ENCODE peak calls at places on chromosomes 5 and 9, in nine cellular contexts. X, H, L, W, D, E, I, K and R are unnamed samples.

GRCh38 chr9:35516481-35516880 is 26.6 kb downstream of the RUSC2 start:
- DNase-seq in L (peak; percentile 87), H (no peak), E (no peak), D (peak; percentile 22), I (no peak), W (peak; percentile 29), K (peak; percentile 72), X (no peak), R (peak; percentile 81)

GRCh38 chr9:14321517-14322125 is 7.7 kb upstream of the NFIB start:
- DNase-seq in W (no peak), I (no peak), E (peak; percentile 44), X (no peak), K (no peak), L (peak; percentile 55), H (peak; percentile 76), D (peak; percentile 36), R (no peak)

GRCh38 chr9:129459550-129460322 is 161.2 kb downstream of the C9orf50 start:
- DNase-seq in W (no peak), H (no peak), D (no peak), X (no peak), I (no peak), L (peak; percentile 35), K (no peak), E (peak; percentile 14), R (no peak)

GRCh38 chr5:107874810-107875209 is 204.1 kb upstream of the EFNA5 start:
- DNase-seq in D (no peak), K (no peak), I (peak; percentile 7), X (no peak), W (no peak), L (peak; percentile 61), H (no peak), E (no peak), R (peak; percentile 54)

GRCh38 chr5:18972244-18972643 is 1015.8 kb downstream of the CDH18 start:
- DNase-seq in D (no peak), X (no peak), E (no peak), L (no peak), H (no peak), I (no peak), K (no peak), W (no peak), R (no peak)

GRCh38 chr5:146721073-146721830 is 157.3 kb downstream of the PPP2R2B start:
- DNase-seq in I (no peak), W (no peak), K (no peak), D (no peak), L (no peak), H (no peak), X (no peak), E (no peak), R (no peak)

GRCh38 chr9:27393054-27393846 is 96.3 kb upstream of the EQTN start:
- DNase-seq in L (no peak), W (no peak), E (no peak), K (no peak), X (no peak), D (no peak), H (peak; percentile 58), I (no peak), R (no peak)

GRCh38 chr5:14497276-14497675 is 84.3 kb upstream of the OTULINL start:
- DNase-seq in K (no peak), L (no peak), X (no peak), I (no peak), E (no peak), W (no peak), H (no peak), D (no peak), R (no peak)

GRCh38 chr5:179912386-179912785 is 4.7 kb upstream of the TBC1D9B start:
- DNase-seq in W (no peak), H (no peak), L (no peak), D (no peak), X (no peak), K (no peak), E (no peak), I (no peak), R (no peak)

GRCh38 chr5:179915406-179915935 is 7.8 kb upstream of the TBC1D9B start:
- DNase-seq in I (no peak), D (no peak), L (no peak), K (no peak), X (no peak), E (no peak), W (no peak), H (no peak), R (no peak)

GRCh38 chr5:179912951-179913350 is 5.3 kb upstream of the TBC1D9B start:
- DNase-seq in X (no peak), K (no peak), I (no peak), L (no peak), E (no peak), H (no peak), W (no peak), D (no peak), R (no peak)

GRCh38 chr5:179913461-179913860 is 5.8 kb upstream of the TBC1D9B start:
- DNase-seq in D (no peak), H (no peak), L (no peak), I (no peak), W (no peak), E (no peak), K (no peak), X (no peak), R (no peak)

DNA sequence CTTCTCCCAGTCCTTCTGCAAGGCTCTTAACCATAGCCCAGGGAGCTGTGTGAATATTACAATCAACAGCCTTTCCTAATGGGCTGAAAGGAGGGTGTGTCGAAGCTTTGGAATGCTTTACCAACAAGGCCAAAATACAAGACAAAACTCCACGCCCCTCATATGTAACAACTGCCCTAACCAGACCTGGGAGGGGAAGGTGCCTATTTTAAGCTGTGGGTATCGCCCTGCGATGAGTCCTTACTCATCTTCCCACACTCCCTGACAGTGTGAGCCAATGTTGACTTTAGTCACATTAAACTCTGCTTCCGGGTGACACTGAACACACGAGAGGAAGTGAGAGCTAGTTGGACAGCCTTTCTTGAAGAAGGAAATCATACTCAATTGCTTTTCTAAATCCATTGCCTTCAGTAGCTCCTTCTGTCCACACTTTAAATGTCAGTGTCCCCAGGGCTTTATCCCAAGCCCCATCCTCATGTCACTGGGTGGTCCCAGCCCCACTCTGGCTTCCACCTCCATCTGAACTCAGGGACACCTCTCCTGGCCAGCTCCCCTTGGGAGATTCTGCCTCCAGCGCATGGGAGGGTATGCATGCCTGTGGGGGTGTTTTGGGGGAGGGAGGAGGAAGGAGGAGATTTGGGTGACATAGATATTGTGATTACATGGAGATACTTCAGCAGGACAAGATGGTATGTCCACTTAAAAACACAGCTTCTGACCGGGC is 6.5 kb upstream of the TBC1D9B start:
- DNase-seq in H (no peak), W (no peak), X (no peak), L (peak; percentile 81), I (no peak), D (peak; percentile 14), K (peak; percentile 98), E (peak; percentile 44), R (peak; percentile 91)
- H2AFZ ChIP-seq in H (peak overlapping the region; percentile 55), W (no peak overlapping the region), X (peak overlapping the region; percentile 14), L (peak overlapping the region; percentile 89), I (peak overlapping the region; percentile 17), D (no peak overlapping the region), K (peak overlapping the region; percentile 87), E (peak overlapping the region; percentile 33), R (peak overlapping the region; percentile 80)

DNA sequence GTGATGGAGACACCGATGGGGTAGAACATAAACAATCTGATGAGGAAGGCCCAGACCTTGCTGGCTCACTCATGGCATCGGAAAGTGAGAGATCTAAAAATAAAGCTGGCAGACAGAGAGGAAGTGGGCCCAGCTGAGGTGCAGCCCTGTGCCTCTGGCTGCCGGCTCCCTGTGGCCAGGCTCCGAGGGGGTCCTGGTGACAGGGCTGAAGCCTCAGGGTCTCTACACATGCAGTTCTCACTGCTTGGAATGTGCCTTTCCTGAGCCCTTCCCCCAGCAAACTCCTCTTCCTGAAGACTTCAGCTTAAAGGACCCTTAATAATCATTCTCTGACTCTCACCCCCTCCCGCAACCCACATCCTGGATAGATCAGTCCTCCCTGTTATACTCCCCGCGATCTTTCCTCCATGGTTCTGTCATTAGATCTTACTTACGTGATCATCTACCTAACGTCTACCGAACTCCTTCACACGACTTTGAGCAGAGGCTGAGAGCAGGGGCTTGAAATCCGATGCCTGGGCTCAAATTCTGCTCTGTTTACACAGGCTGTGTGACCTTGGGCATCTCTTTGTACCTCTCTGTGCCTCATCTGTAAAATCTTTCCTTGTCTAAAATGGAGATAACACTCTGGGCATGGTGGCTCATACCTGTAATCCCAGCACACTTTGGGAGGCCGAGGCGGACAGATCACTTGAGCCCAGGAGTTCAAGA is 33.1 kb upstream of the CRB2 start:
- DNase-seq in W (no peak), L (no peak), E (peak; percentile 87), I (peak; percentile 83), D (no peak), K (no peak), X (no peak), H (peak; percentile 73), R (no peak)
- H3K9me2 ChIP-seq in W (no peaks in the 10 kb centered on the region), L (no peaks in the 10 kb centered on the region), E (no peaks in the 10 kb centered on the region), I (no peaks in the 10 kb centered on the region), D (no peaks in the 10 kb centered on the region), K (no peaks in the 10 kb centered on the region), X (no peaks in the 10 kb centered on the region), H (no peaks in the 10 kb centered on the region), R (no peaks in the 10 kb centered on the region)

DNA sequence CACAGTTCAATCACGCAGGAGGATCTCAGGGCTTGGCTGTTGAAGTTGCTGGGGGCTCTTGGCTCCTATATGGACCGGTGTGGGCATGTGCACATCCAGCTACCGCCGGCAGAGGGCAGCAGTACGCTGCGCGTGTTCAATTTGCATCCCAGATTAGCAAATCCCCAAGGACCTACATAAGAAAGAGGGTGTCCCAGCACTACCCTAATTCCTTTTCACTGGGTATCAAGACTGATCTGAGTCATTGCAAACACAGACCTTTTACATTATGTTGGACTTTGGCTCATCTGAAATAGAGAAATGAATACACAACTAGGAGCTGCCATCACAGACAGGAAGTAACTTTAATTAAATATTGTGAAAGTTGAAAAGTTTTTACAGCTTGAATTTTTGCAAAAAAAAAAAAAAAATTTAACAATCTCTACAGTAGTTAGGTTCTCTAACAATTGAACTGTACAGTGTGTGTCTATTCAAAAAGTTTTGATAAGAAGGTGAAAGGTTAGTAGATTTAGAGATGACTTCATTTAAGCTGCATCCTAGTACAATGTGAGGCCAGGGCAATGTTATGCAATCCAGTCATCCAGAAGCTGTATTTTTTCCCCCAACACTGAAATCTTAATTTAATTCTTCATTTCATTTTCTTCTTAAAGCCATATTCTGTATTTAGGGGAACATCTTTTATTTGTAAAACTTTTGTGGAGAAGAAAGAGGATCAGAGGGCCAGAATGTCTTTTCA is 404.0 kb downstream of the EBF1 start:
- DNase-seq in K (peak; percentile 39), D (peak; percentile 86), W (peak; percentile 73), E (peak; percentile 90), H (peak; percentile 96), I (peak; percentile 59), L (peak; percentile 92), X (peak; percentile 45), R (peak; percentile 70)
- H2AFZ ChIP-seq in K (no peak overlapping the region), D (no peak overlapping the region), W (no peak overlapping the region), E (peak overlapping the region; percentile 48), H (no peak overlapping the region), I (no peak overlapping the region), L (no peak overlapping the region), X (no peak overlapping the region), R (no peak overlapping the region)

DNA sequence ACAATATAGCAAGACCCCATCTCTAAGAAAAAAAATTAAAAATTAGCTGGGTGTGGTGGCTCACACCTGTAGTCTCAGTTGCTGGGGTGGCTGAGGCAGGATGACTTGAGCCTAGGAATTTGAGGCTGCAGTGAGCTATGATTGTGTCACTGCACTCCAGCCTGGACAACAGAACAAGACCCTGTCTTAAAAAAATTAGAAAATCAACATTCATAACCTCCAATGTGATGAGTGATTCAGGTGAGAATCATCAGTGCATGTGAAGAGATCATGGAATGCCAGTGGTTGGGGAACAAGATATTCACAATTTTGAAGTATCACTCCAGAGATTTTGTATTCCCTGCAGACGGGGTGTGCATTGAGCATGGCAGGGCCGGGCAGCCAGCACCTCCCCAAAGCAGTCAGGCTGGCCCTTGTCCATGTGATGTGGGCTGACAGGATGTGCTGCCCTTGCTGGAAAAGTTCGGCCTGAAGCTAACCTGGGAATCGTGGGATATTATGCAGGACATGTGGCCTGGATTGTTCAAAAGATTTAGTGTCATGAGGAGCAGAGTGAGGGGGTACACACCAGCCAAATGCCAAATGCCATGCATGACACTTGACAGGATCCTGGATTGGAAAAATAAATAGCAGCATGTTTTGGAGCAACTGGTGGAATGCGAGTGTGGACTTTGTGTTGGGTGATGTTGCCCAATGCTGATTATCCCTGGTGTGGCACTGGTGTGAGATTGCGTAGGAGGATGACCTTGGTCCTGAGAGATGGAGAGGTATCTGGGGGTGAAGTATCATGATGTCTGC is 189.0 kb downstream of the RGS3 start:
- DNase-seq in K (no peak), D (no peak), I (no peak), X (no peak), H (no peak), L (no peak), E (no peak), W (no peak), R (peak; percentile 17)
- H3K9me2 ChIP-seq in K (no peaks in the 10 kb centered on the region), D (no peaks in the 10 kb centered on the region), I (no peaks in the 10 kb centered on the region), X (no peaks in the 10 kb centered on the region), H (no peaks in the 10 kb centered on the region), L (no peaks in the 10 kb centered on the region), E (no peaks in the 10 kb centered on the region), W (no peaks in the 10 kb centered on the region), R (no peaks in the 10 kb centered on the region)